ENCODE peak calls at places on chromosome 5, in five cellular contexts. A is HepG2, H is upper lobe of left lung, F is A549, B is K562. Y is an unnamed sample.

GRCh38 chr5:172854451-172854871 is 20.4 kb downstream of the ERGIC1 start:
- ATAC-seq in B (no peak), H (peak; percentile 57), A (no peak), F (no peak), Y (peak; percentile 46)

GRCh38 chr5:149962040-149962439 is 1.5 kb downstream of the SLC26A2 start:
- ATAC-seq in H (no peak), F (peak; percentile 42), A (no peak), B (peak; percentile 22), Y (no peak)

GRCh38 chr5:139513852-139514485 is 31.4 kb upstream of the STING1 start:
- ATAC-seq in F (peak; percentile 15), B (no peak), A (no peak), H (no peak), Y (no peak)

GRCh38 chr5:160192424-160192823 is 36.9 kb upstream of the FABP6 start:
- ATAC-seq in B (no peak), H (no peak), A (no peak), F (no peak), Y (no peak)

GRCh38 chr5:134141346-134142050 is 27.0 kb downstream of the TCF7 start:
- ATAC-seq in F (peak; percentile 10), A (peak; percentile 3), H (no peak), B (peak; percentile 3), Y (no peak)

GRCh38 chr5:92106808-92107207 is 723.7 kb upstream of the ARRDC3 start:
- ATAC-seq in A (no peak), F (no peak), B (no peak), H (no peak), Y (no peak)

GRCh38 chr5:169190860-169191259 is 110.1 kb downstream of the SLIT3 start:
- ATAC-seq in F (no peak), A (no peak), B (no peak), H (no peak), Y (no peak)

GRCh38 chr5:35626553-35626952 is 8.9 kb downstream of the SPEF2 start:
- ATAC-seq in H (no peak), A (no peak), B (no peak), F (no peak), Y (no peak)

GRCh38 chr5:74575741-74576538 is 64.6 kb downstream of the ENC1 start:
- ATAC-seq in F (peak; percentile 45), H (peak; percentile 47), A (no peak), B (no peak), Y (peak; percentile 61)

GRCh38 chr5:143955140-143955539 is 143.2 kb downstream of the HMHB1 start:
- ATAC-seq in A (no peak), F (no peak), B (no peak), H (peak; percentile 63), Y (no peak)

GRCh38 chr5:159017787-159018186 is 81.9 kb downstream of the EBF1 start:
- ATAC-seq in A (no peak), H (peak; percentile 58), F (peak; percentile 85), B (peak; percentile 96), Y (peak; percentile 50)

GRCh38 chr5:134638760-134639201 is 6.2 kb upstream of the SAR1B start:
- ATAC-seq in B (no peak), F (no peak), H (no peak), A (peak; percentile 95), Y (no peak)

GRCh38 chr5:90747693-90748092 is 189.1 kb downstream of the ADGRV1 start:
- ATAC-seq in F (no peak), H (no peak), A (no peak), B (no peak), Y (no peak)

GRCh38 chr5:98516701-98517100 is 256.8 kb upstream of the RGMB start:
- ATAC-seq in A (no peak), H (no peak), F (no peak), B (no peak), Y (no peak)

GRCh38 chr5:124420952-124421351 is 325.5 kb downstream of the ZNF608 start:
- ATAC-seq in F (no peak), H (no peak), A (no peak), B (no peak), Y (no peak)

GRCh38 chr5:79256563-79256962 is 20.6 kb downstream of the JMY start:
- ATAC-seq in B (no peak), F (no peak), H (no peak), A (no peak), Y (no peak)

GRCh38 chr5:168017313-168017712 is 274.1 kb upstream of the WWC1 start:
- ATAC-seq in F (no peak), H (no peak), B (no peak), A (no peak), Y (no peak)

GRCh38 chr5:68505917-68506860 is 290.6 kb downstream of the PIK3R1 start:
- ATAC-seq in F (peak; percentile 41), B (no peak), H (no peak), A (no peak), Y (no peak)

GRCh38 chr5:17278931-17279330 is 61.5 kb downstream of the BASP1 start:
- ATAC-seq in F (peak; percentile 31), A (no peak), B (no peak), H (no peak), Y (no peak)

GRCh38 chr5:141807732-141808131 is 70.5 kb downstream of the PCDH1 start:
- ATAC-seq in B (no peak), A (no peak), H (no peak), F (no peak), Y (no peak)

GRCh38 chr5:40486437-40487270 is 193.1 kb upstream of the PTGER4 start:
- ATAC-seq in B (no peak), H (peak; percentile 75), F (no peak), A (no peak), Y (no peak)

GRCh38 chr5:40485021-40485998 is 194.4 kb upstream of the PTGER4 start:
- ATAC-seq in F (no peak), A (peak; percentile 40), H (peak; percentile 67), B (no peak), Y (no peak)

GRCh38 chr5:40495172-40495699 is 184.5 kb upstream of the PTGER4 start:
- ATAC-seq in F (no peak), A (no peak), H (no peak), B (no peak), Y (no peak)

GRCh38 chr5:40494631-40495030 is 185.1 kb upstream of the PTGER4 start:
- ATAC-seq in B (no peak), F (no peak), A (no peak), H (no peak), Y (no peak)

GRCh38 chr5:40490464-40491083 is 189.1 kb upstream of the PTGER4 start:
- ATAC-seq in B (no peak), A (no peak), H (no peak), F (no peak), Y (no peak)
- TF ChIP-seq EP300 in B (no peak), A (no peak), H (no peak), F (no peak), Y (no peak)

GRCh38 chr5:104218200-104218599 is 655.6 kb upstream of the NUDT12 start:
- ATAC-seq in A (no peak), F (no peak), H (no peak), B (no peak), Y (no peak)

GRCh38 chr5:104213216-104213615 is 650.6 kb upstream of the NUDT12 start:
- ATAC-seq in A (no peak), B (no peak), F (no peak), H (no peak), Y (no peak)
- TF ChIP-seq EP300 in A (no peak), B (no peak), F (no peak), H (no peak), Y (no peak)

DNA sequence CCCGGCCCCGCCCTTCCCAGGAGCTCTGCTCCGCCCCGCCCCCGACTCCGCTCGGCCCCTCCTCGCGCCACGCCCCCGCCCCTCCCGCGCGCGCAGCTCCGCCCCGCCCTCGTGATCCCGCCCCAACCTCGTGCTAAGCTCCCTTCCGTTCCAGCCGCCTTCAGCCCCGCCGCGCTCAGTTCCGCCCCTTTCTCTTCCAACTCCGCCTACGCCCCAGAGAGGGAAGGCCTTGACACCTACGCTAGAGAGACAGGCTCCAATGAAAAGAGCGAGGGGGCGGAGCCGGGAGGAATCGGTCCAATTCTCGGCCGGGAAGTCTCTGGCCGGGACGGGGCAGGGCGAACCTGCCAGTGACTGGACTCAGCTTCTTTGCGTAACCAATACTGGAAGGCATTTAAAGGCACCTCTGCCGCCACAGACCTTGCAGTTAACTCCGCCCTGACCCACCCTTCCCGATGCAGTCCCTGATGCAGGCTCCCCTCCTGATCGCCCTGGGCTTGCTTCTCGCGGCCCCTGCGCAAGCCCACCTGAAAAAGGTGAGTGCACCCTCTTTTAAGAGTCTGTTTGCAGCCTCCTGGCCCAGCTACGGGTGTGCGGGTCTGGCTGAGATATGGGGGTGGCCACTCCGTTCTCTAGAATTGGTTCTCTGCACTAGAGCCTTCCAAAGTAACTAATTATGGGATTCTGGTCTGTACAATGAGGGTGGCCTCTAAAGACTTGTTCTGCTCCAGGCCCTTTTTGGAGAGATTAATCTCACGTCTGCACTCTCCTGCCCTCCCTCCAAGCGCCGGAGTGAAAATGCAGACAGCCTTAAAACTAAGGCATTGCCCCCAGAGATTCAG is at the start of gene GM2A:
- ATAC-seq in F (peak; percentile 99), H (peak; percentile 97), B (peak; percentile 98), A (peak; percentile 93), Y (peak; percentile 97)
- TF ChIP-seq EP300 in F (no peak), H (no peak), B (no peak), A (no peak), Y (no peak)

DNA sequence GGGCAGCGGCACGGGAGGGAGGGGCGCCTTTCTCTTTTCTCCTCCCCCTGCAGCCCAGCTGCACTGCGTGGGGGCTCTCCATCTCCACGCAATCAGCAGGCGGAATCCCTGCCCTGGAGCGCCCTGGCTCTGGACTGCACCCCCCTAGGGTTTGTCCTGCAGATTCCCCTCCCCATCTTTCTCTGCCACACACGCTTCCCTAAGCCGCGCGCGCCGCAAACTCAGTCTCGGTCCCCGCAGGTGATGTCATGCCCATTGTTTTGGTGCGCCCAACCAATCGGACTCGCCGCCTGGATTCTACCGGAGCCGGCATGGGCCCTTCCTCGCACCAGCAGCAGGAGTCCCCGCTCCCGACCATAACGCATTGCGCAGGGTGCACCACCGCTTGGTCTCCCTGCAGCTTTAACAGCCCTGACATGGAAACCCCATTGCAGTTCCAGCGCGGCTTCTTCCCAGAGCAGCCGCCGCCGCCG is at the start of gene KCNN2:
- ATAC-seq in F (peak; percentile 87), B (no peak), H (peak; percentile 66), A (peak; percentile 80), Y (peak; percentile 81)
- TF ChIP-seq EP300 in F (no peak), B (no peak), H (no peak), A (no peak), Y (no peak)